ENCODE peak calls at places on chromosomes 6 and 20, in eight cellular contexts. I, M, X, Y, J, S, K and V are unnamed samples.

GRCh38 chr20:23069073-23069472 is 17.1 kb downstream of the CD93 start:
- DNase-seq in M (no peak), X (no peak), K (no peak), J (no peak), I (no peak), Y (no peak), S (no peak), V (no peak)

GRCh38 chr6:81734081-81734480 is 18.4 kb downstream of the TENT5A start:
- DNase-seq in I (no peak), Y (no peak), J (no peak), S (no peak), X (no peak), M (peak; percentile 40), K (no peak), V (no peak)

GRCh38 chr6:84447651-84448050 is 220.2 kb upstream of the CEP162 start:
- DNase-seq in S (peak; percentile 30), M (peak; percentile 43), I (no peak), X (no peak), J (no peak), Y (no peak), K (no peak), V (no peak)

GRCh38 chr20:38569747-38570519 is 11.1 kb upstream of the ADIG start:
- DNase-seq in J (no peak), S (no peak), I (no peak), K (no peak), M (no peak), Y (no peak), X (no peak), V (no peak)

GRCh38 chr6:111721677-111722219 is 116.1 kb upstream of the TRAF3IP2 start:
- DNase-seq in J (no peak), K (no peak), X (no peak), Y (peak; percentile 48), M (peak; percentile 67), I (no peak), S (peak; percentile 30), V (peak; percentile 63)

GRCh38 chr6:80618953-80619352 is 512.5 kb downstream of the BCKDHB start:
- DNase-seq in S (no peak), I (no peak), M (peak; percentile 28), J (no peak), X (no peak), K (peak; percentile 75), Y (no peak), V (no peak)

GRCh38 chr20:25271486-25272222 is 23.8 kb downstream of the PYGB start:
- DNase-seq in M (no peak), S (no peak), K (no peak), I (peak; percentile 6), Y (no peak), J (no peak), X (peak; percentile 52), V (no peak)

GRCh38 chr20:19909696-19910095 is 107.5 kb upstream of the NAA20 start:
- DNase-seq in Y (no peak), I (no peak), X (peak; percentile 86), S (no peak), J (no peak), K (no peak), M (peak; percentile 70), V (no peak)

GRCh38 chr6:105838156-105838555 is 248.0 kb upstream of the PRDM1 start:
- DNase-seq in X (no peak), I (no peak), Y (no peak), M (peak; percentile 56), K (no peak), S (no peak), J (no peak), V (no peak)

GRCh38 chr20:4814696-4815252 is 93.1 kb downstream of the PRND start:
- DNase-seq in S (no peak), X (peak; percentile 69), Y (peak; percentile 71), M (no peak), K (no peak), J (no peak), I (peak; percentile 78), V (no peak)

GRCh38 chr6:110509617-110510231 is 33.3 kb upstream of the SLC22A16 start:
- DNase-seq in I (no peak), K (peak; percentile 94), J (no peak), S (no peak), X (no peak), Y (no peak), M (peak; percentile 92), V (no peak)

GRCh38 chr6:148745926-148746325 is 904 bp upstream of the UST start:
- DNase-seq in M (peak; percentile 55), S (no peak), J (no peak), Y (no peak), K (peak; percentile 18), I (no peak), X (no peak), V (no peak)

GRCh38 chr6:21999012-21999528 is 297.8 kb downstream of the PRL start:
- DNase-seq in I (no peak), X (no peak), S (no peak), M (peak; percentile 84), J (peak; percentile 71), K (peak; percentile 89), Y (no peak), V (no peak)

GRCh38 chr6:44315506-44315905 is 2.4 kb upstream of the AARS2 start:
- DNase-seq in M (no peak), I (no peak), S (no peak), K (no peak), J (no peak), Y (no peak), X (no peak), V (no peak)